ENCODE peak calls at places on chromosomes 16 and 17, in six cellular contexts. Z is HepG2; D is fibroblast of mammary gland; P is breast epithelium; C is CD8-positive, alpha-beta T cell; T is psoas muscle. W is an unnamed sample.

GRCh38 chr17:17919169-17920107 is 52.8 kb downstream of the TOM1L2 start:
- DNase-seq in Z (peak; percentile 75), D (peak; percentile 77), P (peak; percentile 75), C (peak; percentile 42), T (peak; percentile 62), W (peak; percentile 68)

GRCh38 chr16:86584071-86584685 is 5.8 kb downstream of the FOXL1 start:
- DNase-seq in Z (no peak), D (no peak), P (no peak), C (no peak), T (no peak), W (no peak)

GRCh38 chr17:79873583-79873982 is 34.3 kb upstream of the CBX4 start:
- DNase-seq in Z (no peak), D (no peak), P (no peak), C (no peak), T (no peak), W (no peak)

GRCh38 chr17:63838586-63839184 is 3.8 kb downstream of the SMARCD2 start:
- DNase-seq in Z (no peak), D (peak; percentile 95), P (peak; percentile 91), C (no peak), T (peak; percentile 95), W (peak; percentile 74)

GRCh38 chr17:9290226-9290613 is 268.9 kb downstream of the NTN1 start:
- DNase-seq in Z (no peak), D (no peak), P (no peak), C (no peak), T (no peak), W (no peak)

GRCh38 chr16:84786605-84787302 is 33.0 kb upstream of the CRISPLD2 start:
- DNase-seq in Z (no peak), D (no peak), P (no peak), C (no peak), T (no peak), W (no peak)

GRCh38 chr17:34979650-34980352 is 511 bp upstream of the LIG3 start:
- DNase-seq in Z (peak; percentile 15), D (peak; percentile 51), P (no peak), C (no peak), T (no peak), W (no peak)

GRCh38 chr17:79810138-79811027 is 13.5 kb upstream of the CBX8 start:
- DNase-seq in Z (peak; percentile 83), D (peak; percentile 65), P (no peak), C (peak; percentile 66), T (peak; percentile 60), W (peak; percentile 59)

GRCh38 chr17:9865585-9865984 is 39.5 kb downstream of the RCVRN start:
- DNase-seq in Z (no peak), D (peak; percentile 21), P (no peak), C (no peak), T (no peak), W (no peak)

GRCh38 chr16:76946879-76947278 is 244.1 kb upstream of the MON1B start:
- DNase-seq in Z (peak; percentile 20), D (peak; percentile 93), P (no peak), C (no peak), T (no peak), W (peak; percentile 68)

GRCh38 chr16:29686740-29687327 is 7.9 kb downstream of the QPRT start:
- DNase-seq in Z (no peak), D (no peak), P (no peak), C (no peak), T (no peak), W (no peak)

GRCh38 chr16:67847064-67847861 is at the start of gene CENPT:
- DNase-seq in Z (peak; percentile 70), D (peak; percentile 36), P (no peak), C (no peak), T (no peak), W (peak; percentile 87)

GRCh38 chr17:78653382-78653781 is 76.2 kb upstream of the DNAH17 start:
- DNase-seq in Z (no peak), D (peak; percentile 63), P (no peak), C (no peak), T (no peak), W (peak; percentile 12)

GRCh38 chr17:7854078-7854777 is 638 bp upstream of the TMEM88 start:
- DNase-seq in Z (no peak), D (no peak), P (no peak), C (no peak), T (no peak), W (no peak)

GRCh38 chr16:84043486-84044107 is 1.0 kb upstream of the SLC38A8 start:
- DNase-seq in Z (peak; percentile 81), D (peak; percentile 17), P (no peak), C (no peak), T (no peak), W (peak; percentile 11)

GRCh38 chr17:28864991-28865849 is 10.4 kb downstream of the ERAL1 start:
- DNase-seq in Z (peak; percentile 37), D (no peak), P (no peak), C (no peak), T (no peak), W (no peak)

GRCh38 chr16:83953796-83954576 is 946 bp downstream of the OSGIN1 start:
- DNase-seq in Z (peak; percentile 73), D (peak; percentile 30), P (no peak), C (no peak), T (no peak), W (peak; percentile 64)

GRCh38 chr16:50709061-50709695 is 15.8 kb downstream of the NOD2 start:
- DNase-seq in Z (no peak), D (no peak), P (no peak), C (no peak), T (no peak), W (no peak)

GRCh38 chr16:56227936-56228335 is 36.6 kb downstream of the GNAO1 start:
- DNase-seq in Z (no peak), D (no peak), P (no peak), C (no peak), T (no peak), W (no peak)

DNA sequence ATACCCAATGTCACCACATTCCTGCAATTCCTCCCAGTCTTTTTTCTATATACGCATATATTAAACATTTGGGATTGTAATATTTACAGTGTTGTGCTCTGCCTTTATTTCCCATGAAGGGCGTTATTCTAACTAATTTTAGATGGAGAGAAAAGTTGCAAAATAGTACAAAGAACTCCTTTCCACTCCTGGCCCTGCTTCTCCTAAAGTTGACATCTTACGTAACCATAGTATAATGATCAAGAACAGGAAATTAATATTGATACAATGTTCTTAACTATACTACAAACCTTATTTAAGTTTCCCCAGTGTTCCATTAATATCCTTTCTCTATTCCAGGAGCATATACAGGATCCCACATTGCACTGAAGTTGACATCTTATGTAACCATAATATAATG is 46.3 kb downstream of the TK2 start:
- DNase-seq in Z (no peak), D (no peak), P (no peak), C (no peak), T (no peak), W (no peak)
- H3K4me3 ChIP-seq in Z (no peak overlapping the region), D (no peak overlapping the region), P (no peak overlapping the region), C (no peak overlapping the region), T (no peak overlapping the region), W (no peak overlapping the region)

GRCh38 chr16:31074073-31074813 is at the start of the genes ZNF646 and ZNF668:
- DNase-seq in Z (peak; percentile 99), D (peak; percentile 99), P (peak; percentile 98), C (peak; percentile 95), T (peak; percentile 98), W (peak; percentile 97)
- TF ChIP-seq CTCF in Z (no peak), D (no peak), P (no peak), C (no peak), T (no peak), W (no peak)

DNA sequence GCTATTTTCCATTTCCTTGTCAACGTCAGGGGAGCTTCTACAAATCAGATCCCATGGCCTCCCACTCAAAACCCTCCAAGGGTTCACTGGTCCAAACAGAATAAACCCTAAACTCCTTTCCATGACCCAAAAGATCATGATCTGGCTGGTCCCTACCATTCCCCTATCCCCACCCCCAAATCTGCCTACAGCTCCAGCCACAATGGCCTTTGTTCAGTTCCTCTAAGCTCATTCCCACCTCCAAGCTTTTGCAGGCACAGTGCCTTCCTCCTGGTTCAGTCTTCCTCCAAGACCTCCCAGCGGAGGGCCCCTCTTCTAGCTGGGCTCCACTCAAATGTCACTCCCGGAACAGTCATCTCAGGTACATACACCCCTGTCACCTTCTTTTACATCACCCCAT is 2.0 kb downstream of the GPRC5B start:
- DNase-seq in Z (no peak), D (no peak), P (no peak), C (no peak), T (no peak), W (no peak)
- H3K4me3 ChIP-seq in Z (no peak overlapping the region), D (no peak overlapping the region), P (peak overlapping the region; percentile 92), C (no peak overlapping the region), T (peak overlapping the region; percentile 92), W (no peak overlapping the region)

DNA sequence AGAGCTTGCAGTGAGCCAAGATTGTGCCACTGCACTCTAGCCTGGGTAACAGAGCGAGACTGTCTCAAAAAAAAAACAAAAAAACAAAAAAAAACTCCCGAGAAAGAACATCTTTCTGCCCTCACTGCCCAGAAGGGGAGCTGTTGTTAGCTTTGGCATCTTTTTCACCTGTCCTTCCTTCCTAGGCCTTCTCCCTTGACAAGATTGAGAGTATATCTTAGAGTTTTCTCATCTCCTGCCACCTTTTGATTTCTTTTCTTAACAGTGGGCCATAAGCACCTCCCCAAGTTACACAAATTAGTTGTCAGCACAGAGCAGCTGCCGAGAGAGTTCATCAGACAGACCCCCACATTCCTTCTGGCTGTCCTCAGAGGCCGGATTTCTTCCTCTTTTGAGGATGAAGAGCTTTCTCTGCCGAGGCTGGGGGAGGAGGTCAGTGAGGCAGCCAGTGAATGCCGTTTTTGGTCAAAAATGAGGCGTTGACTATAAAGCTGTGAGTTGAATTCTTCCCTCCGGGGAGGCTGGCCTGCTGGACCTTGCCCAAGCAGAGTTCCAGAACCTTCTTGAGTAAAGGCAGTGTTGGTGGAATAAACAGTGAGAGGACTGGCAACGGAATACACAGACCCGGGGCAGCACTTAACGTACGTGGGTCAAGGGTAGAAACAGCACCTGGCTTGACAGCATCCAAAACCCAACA is 127.0 kb downstream of the ABCC6 start:
- DNase-seq in Z (no peak), D (peak; percentile 38), P (no peak), C (no peak), T (peak; percentile 27), W (no peak)
- TF ChIP-seq CTCF in Z (no peak), D (peak; percentile 45), P (no peak), C (no peak), T (no peak), W (no peak)